ENCODE peak calls at places on chromosomes 13 and 19, in six cellular contexts. J is heart left ventricle, U is DND-41, A is HFF-Myc, E is cardiac fibroblast, F is spleen. G is an unnamed sample.

GRCh38 chr13:45879666-45880065 is 28.1 kb upstream of the SIAH3 start:
- DNase-seq in A (no peak), J (peak; percentile 43), F (no peak), U (no peak), E (peak; percentile 8), G (no peak)

GRCh38 chr19:16197188-16197621 is 506 bp upstream of the AP1M1 start:
- DNase-seq in F (no peak), A (no peak), J (no peak), U (no peak), E (peak; percentile 94), G (no peak)

GRCh38 chr19:38809592-38810252 is 3.0 kb downstream of the LGALS4 start:
- DNase-seq in U (no peak), F (no peak), E (no peak), J (no peak), A (no peak), G (no peak)

GRCh38 chr13:37144661-37145060 is 39.2 kb upstream of the CSNK1A1L start:
- DNase-seq in A (no peak), E (peak; percentile 48), J (no peak), F (no peak), U (no peak), G (no peak)

GRCh38 chr19:40751065-40751923 is at the start of gene SNRPA:
- DNase-seq in F (peak; percentile 96), E (peak; percentile 99), A (peak; percentile 97), J (peak; percentile 96), U (peak; percentile 98), G (peak; percentile 93)

GRCh38 chr19:18894254-18895037 is 1.5 kb downstream of the CERS1 start:
- DNase-seq in U (no peak), E (peak; percentile 42), F (peak; percentile 45), J (peak; percentile 50), A (no peak), G (no peak)

GRCh38 chr13:102933076-102933922 is 87.5 kb downstream of the ERCC5 start:
- DNase-seq in J (no peak), E (no peak), U (no peak), A (no peak), F (no peak), G (no peak)

GRCh38 chr13:110616103-110617101 is 1.1 kb downstream of the NAXD start:
- DNase-seq in E (peak; percentile 85), A (no peak), J (no peak), F (peak; percentile 86), U (peak; percentile 28), G (no peak)

GRCh38 chr13:93959796-93960533 is 519.5 kb downstream of the DCT start:
- DNase-seq in U (no peak), J (no peak), A (no peak), E (peak; percentile 9), F (no peak), G (no peak)

GRCh38 chr13:21149568-21149967 is 26.8 kb downstream of the SKA3 start:
- DNase-seq in J (no peak), U (no peak), A (no peak), E (peak; percentile 1), F (no peak), G (no peak)

GRCh38 chr13:111658150-111659100 is 338.0 kb downstream of the TEX29 start:
- DNase-seq in E (no peak), F (no peak), A (no peak), U (no peak), J (no peak), G (no peak)

G was measured in T follicular helper cell.